ENCODE peak calls at places on chromosome 18, in four cellular contexts. G, H, V and I are unnamed samples.

GRCh38 chr18:429030-429429 is 71.5 kb downstream of the COLEC12 start:
- DNase-seq in V (peak), H (no peak), G (no peak), I (no peak)

GRCh38 chr18:12165038-12165768 is 71.6 kb downstream of the ANKRD62 start:
- DNase-seq in V (no peak), G (no peak), H (no peak), I (no peak)

GRCh38 chr18:67733094-67733493 is 216.6 kb upstream of the DSEL start:
- DNase-seq in V (peak), H (no peak), G (no peak), I (no peak)

GRCh38 chr18:70578480-70578879 is 289.6 kb downstream of the SOCS6 start:
- DNase-seq in G (no peak), V (no peak), H (peak), I (no peak)

GRCh38 chr18:9506046-9506792 is 30.9 kb downstream of the RALBP1 start:
- DNase-seq in H (no peak), V (peak), G (no peak), I (no peak)

GRCh38 chr18:10475633-10476388 is 21.4 kb downstream of the APCDD1 start:
- DNase-seq in G (no peak), H (no peak), V (no peak), I (peak)

GRCh38 chr18:75157359-75157758 is 51.6 kb downstream of the PTGR3 start:
- DNase-seq in V (no peak), H (no peak), G (no peak), I (no peak)

GRCh38 chr18:32730620-32731021 is 42.2 kb downstream of the KLHL14 start:
- DNase-seq in G (peak), H (no peak), V (peak), I (peak)

GRCh38 chr18:34729740-34730338 is 19.7 kb downstream of the DTNA start:
- DNase-seq in G (no peak), H (no peak), V (no peak), I (no peak)

GRCh38 chr18:58784601-58785137 is 80.0 kb upstream of the ZNF532 start:
- DNase-seq in H (peak), V (no peak), G (no peak), I (no peak)

GRCh38 chr18:61824733-61825363 is 68.0 kb downstream of the RNF152 start:
- DNase-seq in H (no peak), V (peak), G (no peak), I (no peak)

GRCh38 chr18:76765649-76766048 is 56.7 kb upstream of the ZNF236 start:
- DNase-seq in G (no peak), H (no peak), V (peak), I (no peak)

DNA sequence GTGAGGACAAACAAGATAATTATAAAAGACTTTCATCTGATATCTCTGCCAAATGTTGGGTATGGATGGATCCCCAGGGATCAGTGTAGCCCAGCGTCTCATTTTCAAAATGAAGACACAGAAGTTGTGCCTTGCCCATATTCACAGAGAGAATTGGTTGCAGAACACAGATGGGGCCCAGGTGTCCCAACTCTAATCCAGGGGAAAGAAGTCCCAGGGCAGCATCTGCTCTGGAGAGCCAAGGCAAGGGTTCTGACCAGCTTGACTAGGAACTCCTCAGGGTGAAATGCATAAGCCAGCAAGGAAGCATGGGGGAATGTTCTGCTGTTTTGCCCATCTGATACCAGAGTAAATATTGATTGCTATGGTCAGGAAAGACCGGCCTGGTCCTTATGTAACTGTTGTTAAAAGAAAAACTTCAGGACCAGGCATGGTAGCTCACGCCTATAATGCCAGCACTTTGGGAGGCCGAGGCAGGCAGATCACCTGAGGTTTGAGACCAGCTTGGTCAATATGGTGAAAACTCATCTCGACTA is 68.7 kb upstream of the CABLES1 start:
- DNase-seq in H (no peak), G (no peak), V (no peak), I (no peak)
- H2AFZ ChIP-seq in H (no peak), G (no peak), V (no peak), I (no peak)

GRCh38 chr18:45383228-45383627 is 232.0 kb upstream of the SLC14A2 start:
- DNase-seq in G (no peak), H (no peak), V (no peak), I (no peak)

GRCh38 chr18:45384137-45384998 is 230.9 kb upstream of the SLC14A2 start:
- DNase-seq in V (peak), H (peak), G (peak), I (peak)

GRCh38 chr18:45386256-45386655 is 229.0 kb upstream of the SLC14A2 start:
- DNase-seq in V (peak), H (peak), G (no peak), I (peak)
- H2AFZ ChIP-seq in V (no peak), H (no peak), G (no peak), I (no peak)

GRCh38 chr18:6145645-6146308 is 250.5 kb upstream of the TMEM200C start:
- DNase-seq in V (no peak), G (no peak), H (peak), I (no peak)
- H2AFZ ChIP-seq in V (no peak), G (no peak), H (no peak), I (no peak)

DNA sequence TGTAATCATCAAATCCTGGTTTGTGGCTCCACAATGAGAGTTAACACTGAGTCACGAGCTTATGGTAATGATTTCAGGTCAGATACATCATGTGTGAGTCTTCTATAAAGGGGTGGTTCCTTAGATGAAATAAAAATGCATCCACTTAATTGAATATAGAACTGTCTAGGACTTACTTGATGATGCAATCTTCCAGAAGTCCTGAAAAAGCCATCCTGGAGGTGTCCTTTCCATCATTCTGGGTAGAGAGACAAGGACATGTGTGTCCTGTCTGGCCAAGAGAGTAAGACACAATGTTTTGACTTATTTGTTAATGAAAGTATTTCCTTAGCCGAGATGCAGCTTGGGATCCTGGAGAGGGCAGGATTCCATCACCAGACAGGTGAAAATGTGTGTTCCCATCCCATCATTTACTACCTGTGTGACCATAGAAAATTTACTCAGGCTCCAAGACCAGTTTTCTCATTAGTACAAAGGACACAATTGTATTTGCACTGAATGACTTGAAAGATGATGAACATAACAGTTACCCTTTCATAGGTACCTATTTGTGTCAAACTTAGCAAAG is 1539.7 kb upstream of the PIK3C3 start:
- DNase-seq in H (no peak), V (peak), G (no peak), I (no peak)
- H2AFZ ChIP-seq in H (no peak), V (no peak), G (no peak), I (no peak)

GRCh38 chr18:40878371-40878770 is 1076.7 kb upstream of the PIK3C3 start:
- DNase-seq in G (no peak), H (peak), V (no peak), I (no peak)

GRCh38 chr18:40882468-40882867 is 1072.6 kb upstream of the PIK3C3 start:
- DNase-seq in V (no peak), G (no peak), H (no peak), I (no peak)

GRCh38 chr18:40875101-40875500 is 1079.9 kb upstream of the PIK3C3 start:
- DNase-seq in H (no peak), V (no peak), G (no peak), I (no peak)

GRCh38 chr18:40874233-40874632 is 1080.8 kb upstream of the PIK3C3 start:
- DNase-seq in G (no peak), H (no peak), V (peak), I (no peak)

DNA sequence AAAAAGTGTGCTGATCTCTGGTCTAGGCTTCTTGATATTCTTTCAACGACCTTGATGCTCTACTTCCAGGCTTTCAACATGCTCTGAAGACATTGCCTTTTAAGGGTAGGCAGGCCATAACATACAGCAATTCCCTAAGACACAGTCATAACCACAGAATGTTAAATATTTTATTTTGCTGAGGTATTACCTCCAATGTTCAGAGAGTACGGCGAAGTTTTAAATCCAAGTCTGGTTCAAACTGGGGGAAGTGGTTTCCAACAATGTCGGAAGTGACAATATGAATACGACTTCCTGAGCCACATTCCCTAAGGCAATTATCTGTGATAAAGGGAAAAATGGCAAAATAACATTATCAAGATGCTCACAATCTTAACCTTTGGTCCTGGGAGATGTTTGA is 1077.9 kb upstream of the PIK3C3 start:
- DNase-seq in H (no peak), V (peak), G (no peak), I (no peak)
- H2AFZ ChIP-seq in H (no peak), V (peak), G (no peak), I (no peak)

GRCh38 chr18:1774261-1774660 is 797.0 kb downstream of the METTL4 start:
- DNase-seq in G (no peak), V (no peak), H (no peak), I (no peak)
- H2AFZ ChIP-seq in G (no peak), V (no peak), H (no peak), I (no peak)

GRCh38 chr18:63291278-63291677 is 28.3 kb downstream of the BCL2 start:
- DNase-seq in G (no peak), H (no peak), V (no peak), I (no peak)

GRCh38 chr18:63292844-63293683 is 26.5 kb downstream of the BCL2 start:
- DNase-seq in G (no peak), H (no peak), V (no peak), I (no peak)

GRCh38 chr18:63293930-63294329 is 25.6 kb downstream of the BCL2 start:
- DNase-seq in G (no peak), V (no peak), H (no peak), I (no peak)

GRCh38 chr18:63286926-63287325 is 32.6 kb downstream of the BCL2 start:
- DNase-seq in G (no peak), V (no peak), H (no peak), I (no peak)

DNA sequence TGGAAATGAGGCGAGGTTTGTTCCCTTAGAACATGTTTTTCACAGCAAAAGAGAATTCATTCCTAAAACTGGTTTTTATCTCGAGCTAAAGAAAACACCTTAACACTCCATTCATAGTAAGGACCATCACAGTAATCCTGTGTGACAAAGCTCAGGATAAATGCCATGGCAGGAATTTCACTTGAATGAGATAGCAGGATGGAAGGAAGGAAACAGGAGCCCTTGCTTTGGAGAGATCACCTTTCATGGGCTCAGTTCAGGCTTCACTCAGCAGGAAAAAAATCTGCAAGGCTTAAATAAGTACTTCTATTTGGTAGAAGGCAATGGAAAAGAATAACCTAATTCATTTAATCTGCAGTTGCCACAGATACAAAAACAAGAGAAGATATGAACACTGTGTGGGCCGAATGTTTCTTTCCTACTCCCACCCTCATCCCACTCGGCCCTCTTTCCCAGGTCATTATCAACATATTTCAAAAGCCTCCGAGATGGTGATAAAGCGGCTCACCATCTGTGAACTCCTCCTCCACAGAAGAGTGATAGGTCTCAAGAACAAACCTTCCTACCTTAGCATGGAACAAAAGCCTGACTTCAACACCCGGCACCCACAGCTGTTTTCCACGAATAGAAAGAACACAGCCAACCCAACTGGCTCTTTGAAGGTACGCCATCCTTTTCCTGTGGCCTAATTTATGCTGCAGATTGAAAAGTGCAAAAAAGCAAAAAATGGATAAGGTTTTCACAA is 28.9 kb downstream of the BCL2 start:
- DNase-seq in V (no peak), G (no peak), H (no peak), I (no peak)
- H2AFZ ChIP-seq in V (no peak), G (no peak), H (no peak), I (no peak)

GRCh38 chr18:1510542-1511179 is 606.0 kb downstream of the ADCYAP1 start:
- DNase-seq in G (no peak), H (no peak), V (no peak), I (no peak)

GRCh38 chr18:1513519-1513918 is 608.8 kb downstream of the ADCYAP1 start:
- DNase-seq in V (peak), H (no peak), G (no peak), I (no peak)

GRCh38 chr18:1505856-1506255 is 601.2 kb downstream of the ADCYAP1 start:
- DNase-seq in G (no peak), H (no peak), V (no peak), I (no peak)

GRCh38 chr18:1511619-1512311 is 607.1 kb downstream of the ADCYAP1 start:
- DNase-seq in V (no peak), H (no peak), G (no peak), I (no peak)
- H2AFZ ChIP-seq in V (no peak), H (no peak), G (no peak), I (no peak)

GRCh38 chr18:29491907-29492306 is 1315.0 kb upstream of the CDH2 start:
- DNase-seq in H (no peak), G (no peak), V (no peak), I (no peak)
- H2AFZ ChIP-seq in H (no peak), G (no peak), V (no peak), I (no peak)